ENCODE peak calls at places on chromosomes 5 and 9, in six cellular contexts. V is H1, W is neuronal stem cell, C is mesenchymal stem cell, Y is IMR-90, E is H9. S is an unnamed sample.

GRCh38 chr5:145233461-145233860 is 601.7 kb downstream of the PRELID2 start:
- DNase-seq in V (no peak), W (no peak), C (no peak), E (no peak), Y (no peak), S (no peak)

GRCh38 chr9:122228191-122228905 is 409 bp downstream of the LHX6 start:
- DNase-seq in Y (no peak), C (peak; percentile 12), E (no peak), V (no peak), W (no peak), S (peak; percentile 18)

GRCh38 chr9:70470050-70471015 is 55.9 kb upstream of the KLF9 start:
- DNase-seq in C (peak; percentile 40), Y (no peak), V (no peak), E (no peak), W (no peak), S (no peak)

GRCh38 chr5:179668404-179668803 is 12.4 kb downstream of the CBY3 start:
- DNase-seq in W (peak; percentile 50), V (peak; percentile 54), C (peak; percentile 61), Y (peak; percentile 54), E (peak; percentile 84), S (peak; percentile 68)

GRCh38 chr5:141878186-141878770 is at the start of gene PCDH1:
- DNase-seq in C (peak; percentile 29), E (no peak), Y (peak; percentile 14), V (no peak), W (no peak), S (peak; percentile 41)

GRCh38 chr5:35230043-35230611 is at the start of gene PRLR:
- DNase-seq in Y (peak; percentile 8), V (no peak), W (no peak), E (peak; percentile 42), C (peak; percentile 40), S (peak; percentile 85)

GRCh38 chr9:126531591-126531990 is 82.1 kb upstream of the LMX1B start:
- DNase-seq in W (no peak), C (no peak), E (peak; percentile 24), Y (no peak), V (no peak), S (no peak)

GRCh38 chr5:40507095-40507494 is 172.6 kb upstream of the PTGER4 start:
- DNase-seq in Y (no peak), W (no peak), V (no peak), C (no peak), E (no peak), S (no peak)

GRCh38 chr5:2014058-2014610 is 131.4 kb upstream of the IRX4 start:
- DNase-seq in W (no peak), E (no peak), C (no peak), V (no peak), Y (no peak), S (no peak)

GRCh38 chr5:159961761-159962160 is 45.5 kb downstream of the ADRA1B start:
- DNase-seq in W (no peak), E (no peak), C (no peak), V (no peak), Y (no peak), S (no peak)

GRCh38 chr5:135333737-135334515 is 65.1 kb downstream of the MACROH2A1 start:
- DNase-seq in C (no peak), V (no peak), Y (peak; percentile 40), W (no peak), E (no peak), S (no peak)

GRCh38 chr5:124599048-124599973 is 147.1 kb downstream of the ZNF608 start:
- DNase-seq in C (peak; percentile 84), E (no peak), V (no peak), W (no peak), Y (peak; percentile 61), S (no peak)

GRCh38 chr5:57072218-57072892 is 101.5 kb upstream of the GPBP1 start:
- DNase-seq in E (no peak), V (peak; percentile 17), W (peak; percentile 59), C (no peak), Y (no peak), S (no peak)

GRCh38 chr5:179368016-179368805 is 22.9 kb upstream of the ADAMTS2 start:
- DNase-seq in W (no peak), E (no peak), Y (no peak), V (no peak), C (no peak), S (no peak)

GRCh38 chr5:172144931-172145869 is 42.8 kb downstream of the STK10 start:
- DNase-seq in W (no peak), Y (no peak), C (no peak), V (no peak), E (no peak), S (peak; percentile 67)

GRCh38 chr5:149054416-149054815 is 8.4 kb downstream of the SH3TC2 start:
- DNase-seq in V (no peak), Y (peak; percentile 49), E (no peak), C (no peak), W (no peak), S (peak; percentile 68)

GRCh38 chr9:14238518-14238917 is 75.4 kb downstream of the NFIB start:
- DNase-seq in C (peak; percentile 36), V (no peak), Y (peak; percentile 58), E (peak; percentile 33), W (peak; percentile 20), S (peak; percentile 23)

GRCh38 chr9:109683521-109683920 is 96.5 kb upstream of the PALM2AKAP2 start:
- DNase-seq in Y (peak; percentile 15), C (no peak), V (no peak), E (no peak), W (no peak), S (no peak)

GRCh38 chr9:23638011-23638410 is 188.0 kb downstream of the ELAVL2 start:
- DNase-seq in C (no peak), V (no peak), W (no peak), Y (no peak), E (no peak), S (no peak)

GRCh38 chr5:129511291-129511690 is 51.2 kb downstream of the ADAMTS19 start:
- DNase-seq in E (no peak), C (peak; percentile 22), V (no peak), W (no peak), Y (no peak), S (peak; percentile 61)

GRCh38 chr5:110965773-110966581 is 105.5 kb upstream of the TSLP start:
- DNase-seq in V (no peak), C (no peak), Y (no peak), E (no peak), W (no peak), S (no peak)

GRCh38 chr9:84823426-84824271 is 154.1 kb downstream of the NTRK2 start:
- DNase-seq in C (no peak), Y (no peak), V (no peak), E (no peak), W (no peak), S (no peak)

GRCh38 chr9:6931913-6932312 is 174.1 kb downstream of the KDM4C start:
- DNase-seq in Y (peak; percentile 86), C (peak; percentile 51), E (no peak), V (no peak), W (no peak), S (peak; percentile 86)

GRCh38 chr5:119022017-119022745 is 33.8 kb upstream of the DTWD2 start:
- DNase-seq in E (no peak), W (no peak), Y (peak; percentile 57), C (peak; percentile 58), V (no peak), S (no peak)

GRCh38 chr5:168152660-168153059 is 138.8 kb upstream of the WWC1 start:
- DNase-seq in W (no peak), E (no peak), Y (no peak), V (no peak), C (no peak), S (no peak)

GRCh38 chr5:115773010-115773580 is 43.4 kb downstream of the CDO1 start:
- DNase-seq in W (no peak), E (peak; percentile 35), Y (no peak), C (no peak), V (no peak), S (no peak)

GRCh38 chr5:68991279-68991678 is 102.5 kb upstream of the SLC30A5 start:
- DNase-seq in E (no peak), V (no peak), Y (no peak), C (no peak), W (no peak), S (no peak)
- H4K91ac ChIP-seq in E (no peak overlapping the region), V (no peak overlapping the region), Y (no peak overlapping the region), C (no peak overlapping the region), W (no peak overlapping the region), S (no peak overlapping the region)

DNA sequence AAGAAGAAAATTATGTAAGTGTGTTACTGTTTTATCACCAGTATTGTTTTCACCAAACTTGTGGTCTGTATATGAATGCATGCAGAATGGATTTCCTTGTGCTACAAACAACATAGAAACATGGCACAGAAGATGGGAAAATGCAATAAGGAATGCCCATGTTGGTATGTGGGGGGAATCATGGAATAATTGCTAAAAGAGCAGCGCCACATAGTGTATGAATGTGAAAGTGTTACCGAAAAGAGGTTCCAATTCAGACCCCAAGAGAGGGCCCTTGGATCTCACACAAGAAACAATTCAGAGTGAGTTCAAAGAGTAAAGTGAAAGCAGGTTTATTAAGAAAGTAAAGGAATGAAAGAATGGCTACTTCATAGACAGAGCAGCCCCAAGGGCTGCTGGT is 26.4 kb upstream of the TYRP1 start:
- DNase-seq in C (no peak), W (no peak), V (no peak), Y (no peak), E (no peak), S (no peak)
- H4K91ac ChIP-seq in C (no peak overlapping the region), W (no peak overlapping the region), V (no peak overlapping the region), Y (no peak overlapping the region), E (no peak overlapping the region), S (no peak overlapping the region)

GRCh38 chr9:113472199-113472598 is 8.7 kb downstream of the RGS3 start:
- DNase-seq in W (no peak), E (no peak), C (no peak), Y (no peak), V (no peak), S (no peak)
- H4K91ac ChIP-seq in W (no peak overlapping the region), E (no peak overlapping the region), C (no peak overlapping the region), Y (no peak overlapping the region), V (no peak overlapping the region), S (no peak overlapping the region)

DNA sequence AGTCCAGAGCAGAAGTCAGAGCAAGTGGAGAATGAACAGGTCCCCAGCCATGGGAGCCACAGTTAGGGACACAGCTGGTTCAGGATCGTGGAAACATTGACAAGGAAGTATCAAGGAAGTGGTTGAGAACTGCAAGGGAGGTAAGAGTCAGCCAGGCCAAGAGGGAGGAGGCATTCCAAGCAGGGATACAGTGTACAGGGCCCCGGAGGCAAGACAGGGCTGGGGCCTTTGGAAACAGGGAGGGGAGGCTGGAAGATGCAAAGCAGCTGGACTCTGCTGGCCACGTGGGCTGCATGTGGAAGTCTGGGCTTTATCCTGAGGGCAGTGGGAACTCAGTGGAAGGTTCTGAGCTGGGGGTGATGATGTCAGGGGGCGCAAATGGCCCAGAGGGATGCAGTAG is 14.2 kb downstream of the CCDC180 start:
- DNase-seq in W (no peak), C (no peak), E (no peak), Y (no peak), V (no peak), S (peak; percentile 16)
- H4K91ac ChIP-seq in W (no peak overlapping the region), C (no peak overlapping the region), E (no peak overlapping the region), Y (no peak overlapping the region), V (no peak overlapping the region), S (no peak overlapping the region)

DNA sequence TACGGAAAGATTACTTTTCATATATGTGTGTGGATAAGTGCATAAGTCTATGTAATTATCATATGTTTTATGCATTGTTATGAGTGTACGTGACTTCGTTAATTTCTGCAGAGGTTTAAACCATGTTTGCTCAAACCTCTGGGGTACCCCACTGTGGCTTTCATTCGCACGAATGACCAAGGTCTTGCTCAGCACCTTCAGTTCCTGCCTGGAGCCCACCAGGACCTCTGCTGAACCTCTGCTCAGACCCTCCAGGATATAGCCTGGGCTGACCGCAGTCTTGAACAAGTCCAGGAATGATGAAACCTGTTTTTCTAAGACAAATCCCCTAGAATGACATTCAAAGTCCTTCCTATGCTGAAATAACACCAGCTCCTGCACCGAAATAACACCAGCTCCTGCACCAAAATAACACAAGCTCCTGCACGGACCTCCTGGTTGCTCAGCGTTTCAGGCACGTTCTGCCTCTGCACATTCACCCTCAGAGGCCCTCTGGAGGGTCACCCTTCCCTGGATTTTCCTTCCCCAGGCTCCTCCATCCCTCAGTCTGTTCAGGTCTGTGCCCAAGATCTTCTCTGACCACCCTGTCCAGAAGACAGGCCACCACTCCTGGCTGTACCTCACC is 99.7 kb upstream of the BOD1 start:
- DNase-seq in C (no peak), W (no peak), V (no peak), Y (no peak), E (no peak), S (no peak)
- H4K91ac ChIP-seq in C (no peak overlapping the region), W (no peak overlapping the region), V (no peak overlapping the region), Y (peak overlapping the region; percentile 33), E (no peak overlapping the region), S (no peak overlapping the region)

S was measured in trophoblast cell.